ENCODE peak calls at places on chromosomes 16 and 17, in six cellular contexts. W is A549, F is endothelial cell of umbilical vein, E is GM12878, Q is K562, G is HepG2. O is an unnamed sample.

GRCh38 chr16:80466024-80466986 is 74.5 kb upstream of the DYNLRB2 start:
- DNase-seq in W (peak), G (peak), F (peak), Q (peak), E (peak), O (peak)

GRCh38 chr17:36148559-36149295 is 27.7 kb downstream of the TBC1D3B start:
- DNase-seq in Q (peak), E (peak), G (peak), W (peak), F (peak), O (peak)

GRCh38 chr16:15507299-15507958 is 73.0 kb downstream of the BMERB1 start:
- DNase-seq in G (no peak), F (peak), Q (no peak), E (no peak), W (peak), O (peak)

GRCh38 chr16:20866792-20867191 is 33.4 kb downstream of the DCUN1D3 start:
- DNase-seq in W (no peak), G (no peak), E (no peak), F (no peak), Q (no peak), O (no peak)

GRCh38 chr17:32833076-32833475 is 43.8 kb downstream of the MYO1D start:
- DNase-seq in E (no peak), W (no peak), F (no peak), Q (no peak), G (no peak), O (no peak)

GRCh38 chr17:42387663-42388380 is 420 bp downstream of the STAT3 start:
- DNase-seq in G (no peak), E (no peak), W (no peak), F (peak), Q (peak), O (peak)

GRCh38 chr16:77540656-77541055 is 105.8 kb upstream of the ADAMTS18 start:
- DNase-seq in Q (no peak), E (no peak), W (no peak), G (no peak), F (peak), O (peak)

GRCh38 chr17:57340160-57340981 is 84.0 kb downstream of the MSI2 start:
- DNase-seq in G (no peak), F (no peak), W (no peak), E (no peak), Q (peak), O (peak)

GRCh38 chr17:34584805-34585416 is 5.5 kb downstream of the TMEM132E start:
- DNase-seq in G (no peak), F (peak), W (peak), Q (peak), E (no peak), O (peak)

GRCh38 chr17:59853168-59853918 is 39.4 kb downstream of the TUBD1 start:
- DNase-seq in G (peak), E (no peak), Q (peak), F (peak), W (peak), O (peak)

GRCh38 chr16:88703486-88704309 is 2.5 kb downstream of the RNF166 start:
- DNase-seq in Q (no peak), F (peak), W (no peak), E (no peak), G (no peak), O (peak)

GRCh38 chr16:87850009-87851006 is 19.0 kb downstream of the SLC7A5 start:
- DNase-seq in W (no peak), G (peak), F (peak), Q (peak), E (no peak), O (peak)

GRCh38 chr17:33390479-33391027 is 97.5 kb upstream of the ASIC2 start:
- DNase-seq in F (no peak), Q (no peak), E (no peak), G (no peak), W (peak), O (no peak)

GRCh38 chr17:7220593-7221280 is 999 bp downstream of the ACADVL start:
- DNase-seq in Q (no peak), F (peak), E (no peak), G (peak), W (peak), O (peak)

GRCh38 chr17:81054881-81055370 is 20.0 kb downstream of the BAIAP2 start:
- DNase-seq in G (no peak), Q (no peak), E (no peak), F (no peak), W (no peak), O (no peak)

GRCh38 chr17:57921342-57921741 is 33.9 kb downstream of the CUEDC1 start:
- DNase-seq in E (no peak), W (no peak), F (no peak), Q (no peak), G (no peak), O (no peak)

GRCh38 chr17:10172241-10172741 is 26.1 kb downstream of the GAS7 start:
- DNase-seq in W (no peak), Q (no peak), E (no peak), G (no peak), F (no peak), O (peak)

GRCh38 chr17:59756236-59756818 is 48.9 kb downstream of the VMP1 start:
- DNase-seq in E (no peak), G (peak), W (peak), Q (no peak), F (peak), O (no peak)

GRCh38 chr17:42111901-42112551 is 488 bp downstream of the DHX58 start:
- DNase-seq in E (no peak), G (no peak), Q (no peak), F (peak), W (no peak), O (no peak)

GRCh38 chr17:33779399-33779697 is 475.7 kb upstream of the CCL2 start:
- DNase-seq in E (no peak), W (no peak), Q (no peak), G (no peak), F (no peak), O (no peak)

GRCh38 chr16:55539049-55539448 is 27.4 kb upstream of the CAPNS2 start:
- DNase-seq in G (no peak), Q (no peak), F (no peak), E (no peak), W (no peak), O (peak)

DNA sequence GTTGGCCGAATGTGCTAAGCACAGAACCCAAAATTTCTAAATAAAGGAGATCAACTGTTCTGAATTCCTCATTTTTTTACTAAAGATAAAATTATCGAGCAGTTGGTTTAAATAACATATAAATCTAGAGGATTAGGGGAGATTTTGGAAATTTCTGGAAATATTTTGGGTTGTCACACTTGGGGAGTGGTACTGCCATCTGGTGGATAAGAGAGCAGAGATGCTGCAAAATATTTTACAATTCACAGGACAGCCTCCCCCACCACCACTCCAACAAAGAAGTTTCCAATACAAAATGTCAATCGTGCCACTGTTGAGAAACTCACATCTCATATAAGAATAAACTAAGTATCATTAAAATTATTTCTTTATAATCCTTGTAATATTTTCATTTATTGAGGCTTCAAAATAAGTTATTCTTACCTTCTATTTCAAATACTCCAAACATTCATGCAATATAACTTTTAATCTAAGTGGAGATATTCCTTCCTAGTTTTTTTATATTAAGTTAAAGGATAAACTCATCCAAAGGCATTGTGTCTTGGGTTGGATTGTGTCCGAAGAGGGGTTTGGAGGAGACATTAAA is 17.0 kb upstream of the ABCA8 start:
- DNase-seq in Q (no peak), G (peak), W (peak), E (no peak), F (peak), O (no peak)
- TF ChIP-seq MYC in Q (no peak), G (no peak), W (no peak), E (no peak), F (no peak), O (no peak)

DNA sequence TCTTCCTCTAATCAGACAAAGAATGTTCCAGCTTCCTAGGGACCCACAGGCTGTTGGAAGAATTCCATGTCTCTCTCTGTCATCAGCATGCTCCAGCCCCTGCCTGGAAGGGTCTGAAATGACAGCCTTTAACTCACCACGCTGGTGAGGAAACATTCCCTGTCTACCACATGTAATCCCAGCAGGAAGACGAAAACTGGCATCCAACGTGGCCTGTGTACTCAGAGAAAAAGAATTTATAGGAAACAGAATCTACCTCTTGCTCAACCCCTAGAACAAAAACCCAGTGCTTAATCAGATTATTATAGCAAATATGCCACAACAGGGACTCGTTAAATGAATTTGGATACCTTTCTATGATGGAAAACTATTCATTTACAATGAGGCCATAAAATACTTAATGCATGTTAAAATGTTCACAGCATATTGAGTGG is 147.3 kb upstream of the FOXF1 start:
- DNase-seq in F (no peak), E (no peak), W (no peak), Q (no peak), G (no peak), O (no peak)
- TF ChIP-seq MYC in F (no peak), E (no peak), W (no peak), Q (no peak), G (no peak), O (no peak)

GRCh38 chr17:18877104-18877503 is 19.2 kb downstream of the PRPSAP2 start:
- DNase-seq in E (no peak), Q (no peak), W (peak), G (no peak), F (no peak), O (no peak)
- TF ChIP-seq MYC in E (no peak), Q (no peak), W (no peak), G (no peak), F (no peak), O (no peak)

GRCh38 chr17:3526971-3527370 is 30.6 kb downstream of the TRPV3 start:
- DNase-seq in Q (no peak), F (no peak), E (no peak), W (no peak), G (no peak), O (no peak)
- TF ChIP-seq MYC in Q (no peak), F (no peak), E (no peak), W (no peak), G (no peak), O (no peak)

DNA sequence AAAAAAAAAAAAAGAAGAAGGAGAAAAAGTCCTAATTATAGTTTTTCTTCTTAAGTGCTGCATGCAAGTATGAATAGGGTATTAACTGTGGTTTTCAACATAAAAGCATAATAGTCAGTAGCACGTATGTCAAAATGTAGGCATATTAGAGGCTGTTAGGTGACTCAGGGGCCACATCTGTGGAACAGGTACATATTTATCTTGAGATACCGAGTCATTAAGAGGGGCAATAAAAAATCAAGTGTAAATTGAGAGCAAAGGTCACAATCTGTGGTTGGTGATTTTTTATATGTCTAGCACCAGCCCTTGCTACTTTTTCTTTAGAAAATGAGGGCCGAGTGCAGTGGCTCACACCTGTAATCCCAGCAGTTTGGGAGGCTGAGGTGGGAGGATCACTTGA is 1113.8 kb upstream of the RBFOX1 start:
- DNase-seq in E (no peak), W (no peak), G (no peak), F (no peak), Q (no peak), O (no peak)
- TF ChIP-seq MYC in E (no peak), W (no peak), G (no peak), F (no peak), Q (no peak), O (no peak)